ENCODE peak calls at places on chromosomes 11 and 22, in seven cellular contexts. One of them, this sample, is unnamed. For H3K36me3, the result is how much of the 10 kb centered on the place peaks cover.

GRCh38 chr22:48208894-48209293 is 1446.4 kb downstream of the TBC1D22A start:
- DNase-seq in mesenchymal stem cell: no peak
- DNase-seq in CD8-positive, alpha-beta T cell: no peak
- DNase-seq in NT2/D1: no peak
- DNase-seq in DND-41: no peak
- DNase-seq in effector memory CD4-positive, alpha-beta T cell: no peak
- DNase-seq in colonic mucosa: no peak
- DNase-seq in this sample: no peak

GRCh38 chr22:39303358-39303757 is 16.1 kb downstream of the RPL3 start:
- DNase-seq in DND-41: no peak
- DNase-seq in mesenchymal stem cell: no peak
- DNase-seq in NT2/D1: no peak
- DNase-seq in effector memory CD4-positive, alpha-beta T cell: no peak
- DNase-seq in CD8-positive, alpha-beta T cell: no peak
- DNase-seq in colonic mucosa: no peak
- DNase-seq in this sample: no peak

GRCh38 chr11:48012051-48012391 is 31.7 kb downstream of the PTPRJ start:
- DNase-seq in colonic mucosa: no peak
- DNase-seq in mesenchymal stem cell: no peak
- DNase-seq in CD8-positive, alpha-beta T cell: peak
- DNase-seq in DND-41: no peak
- DNase-seq in NT2/D1: no peak
- DNase-seq in effector memory CD4-positive, alpha-beta T cell: peak
- DNase-seq in this sample: no peak

GRCh38 chr11:3626250-3626960 is 15.4 kb downstream of the ART5 start:
- DNase-seq in effector memory CD4-positive, alpha-beta T cell: no peak
- DNase-seq in NT2/D1: no peak
- DNase-seq in CD8-positive, alpha-beta T cell: no peak
- DNase-seq in colonic mucosa: peak
- DNase-seq in mesenchymal stem cell: no peak
- DNase-seq in DND-41: no peak
- DNase-seq in this sample: no peak

GRCh38 chr11:67996622-67997459 is 7.1 kb downstream of the UNC93B1 start:
- DNase-seq in colonic mucosa: peak
- DNase-seq in effector memory CD4-positive, alpha-beta T cell: no peak
- DNase-seq in mesenchymal stem cell: peak
- DNase-seq in DND-41: peak
- DNase-seq in NT2/D1: peak
- DNase-seq in CD8-positive, alpha-beta T cell: no peak
- DNase-seq in this sample: peak

GRCh38 chr22:32876516-32876915 is 75.0 kb downstream of the TIMP3 start:
- DNase-seq in effector memory CD4-positive, alpha-beta T cell: no peak
- DNase-seq in DND-41: no peak
- DNase-seq in mesenchymal stem cell: no peak
- DNase-seq in NT2/D1: no peak
- DNase-seq in colonic mucosa: no peak
- DNase-seq in CD8-positive, alpha-beta T cell: no peak
- DNase-seq in this sample: no peak

GRCh38 chr22:31948002-31948401 is 3.7 kb downstream of the YWHAH start:
- DNase-seq in mesenchymal stem cell: no peak
- DNase-seq in CD8-positive, alpha-beta T cell: no peak
- DNase-seq in NT2/D1: no peak
- DNase-seq in DND-41: no peak
- DNase-seq in colonic mucosa: no peak
- DNase-seq in effector memory CD4-positive, alpha-beta T cell: no peak
- DNase-seq in this sample: no peak

GRCh38 chr11:95157824-95158223 is 68.2 kb downstream of the ENDOD1 start:
- DNase-seq in DND-41: no peak
- DNase-seq in CD8-positive, alpha-beta T cell: no peak
- DNase-seq in colonic mucosa: no peak
- DNase-seq in NT2/D1: no peak
- DNase-seq in effector memory CD4-positive, alpha-beta T cell: no peak
- DNase-seq in mesenchymal stem cell: no peak
- DNase-seq in this sample: no peak

GRCh38 chr11:92329137-92329536 is 104.5 kb downstream of the FAT3 start:
- DNase-seq in colonic mucosa: no peak
- DNase-seq in NT2/D1: no peak
- DNase-seq in mesenchymal stem cell: no peak
- DNase-seq in effector memory CD4-positive, alpha-beta T cell: no peak
- DNase-seq in DND-41: no peak
- DNase-seq in CD8-positive, alpha-beta T cell: no peak
- DNase-seq in this sample: no peak

GRCh38 chr11:35145249-35145648 is 6.3 kb downstream of the CD44 start:
- DNase-seq in effector memory CD4-positive, alpha-beta T cell: no peak
- DNase-seq in mesenchymal stem cell: peak
- DNase-seq in NT2/D1: no peak
- DNase-seq in DND-41: no peak
- DNase-seq in colonic mucosa: no peak
- DNase-seq in CD8-positive, alpha-beta T cell: no peak
- DNase-seq in this sample: peak

DNA sequence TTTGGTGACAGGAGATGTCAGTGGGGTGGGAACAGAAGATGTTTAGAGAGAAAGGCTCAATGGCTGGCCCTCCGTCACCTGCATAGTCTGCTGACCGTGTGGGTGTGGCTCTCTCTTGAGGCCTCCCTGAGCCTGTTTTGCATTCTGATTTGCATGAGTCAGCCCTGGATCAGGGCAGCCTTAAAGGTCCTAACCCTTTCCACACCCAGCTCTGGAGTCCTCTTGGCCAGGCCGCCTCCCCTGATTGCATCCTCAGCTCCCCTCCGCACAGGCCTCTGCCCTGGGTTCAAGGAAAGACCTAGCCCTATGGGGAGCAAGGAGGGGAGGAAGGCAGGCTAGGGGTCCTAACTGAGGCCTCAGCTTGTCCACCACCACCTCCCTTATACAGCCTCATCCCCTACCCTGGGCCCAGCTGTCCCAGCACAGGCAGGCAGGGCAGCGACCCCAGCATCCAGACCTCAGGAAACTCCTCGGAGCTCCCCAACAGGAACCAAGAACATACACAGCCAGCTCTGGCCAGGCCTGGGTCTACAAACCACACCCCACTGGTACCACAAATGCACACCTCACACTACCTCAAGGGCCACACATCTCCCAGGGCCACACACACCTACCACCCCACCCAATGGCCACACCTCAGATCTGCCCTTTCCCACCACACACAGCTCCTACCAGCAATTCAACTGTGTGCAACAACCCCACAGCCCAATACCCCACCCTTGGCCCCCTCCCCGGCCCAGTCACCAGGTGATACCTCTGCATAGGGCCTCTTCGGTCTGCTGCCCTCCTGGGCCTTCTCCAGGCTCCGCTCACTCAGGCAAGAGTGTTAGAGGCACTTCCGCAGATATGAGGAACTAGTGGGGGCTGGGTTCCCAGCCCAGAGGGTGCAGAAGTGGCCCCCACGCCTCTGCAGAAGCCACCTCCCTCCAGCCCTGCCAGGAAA is 13.7 kb downstream of the ARAP1 start:
- DNase-seq in mesenchymal stem cell: peak
- DNase-seq in CD8-positive, alpha-beta T cell: no peak
- DNase-seq in effector memory CD4-positive, alpha-beta T cell: no peak
- DNase-seq in NT2/D1: no peak
- DNase-seq in colonic mucosa: no peak
- DNase-seq in DND-41: no peak
- DNase-seq in this sample: peak
- H3K4me3 ChIP-seq in mesenchymal stem cell: no peak
- H3K4me3 ChIP-seq in CD8-positive, alpha-beta T cell: no peak
- H3K4me3 ChIP-seq in effector memory CD4-positive, alpha-beta T cell: no peak
- H3K4me3 ChIP-seq in NT2/D1: no peak
- H3K4me3 ChIP-seq in colonic mucosa: no peak
- H3K4me3 ChIP-seq in DND-41: no peak
- H3K4me3 ChIP-seq in this sample: no peak

DNA sequence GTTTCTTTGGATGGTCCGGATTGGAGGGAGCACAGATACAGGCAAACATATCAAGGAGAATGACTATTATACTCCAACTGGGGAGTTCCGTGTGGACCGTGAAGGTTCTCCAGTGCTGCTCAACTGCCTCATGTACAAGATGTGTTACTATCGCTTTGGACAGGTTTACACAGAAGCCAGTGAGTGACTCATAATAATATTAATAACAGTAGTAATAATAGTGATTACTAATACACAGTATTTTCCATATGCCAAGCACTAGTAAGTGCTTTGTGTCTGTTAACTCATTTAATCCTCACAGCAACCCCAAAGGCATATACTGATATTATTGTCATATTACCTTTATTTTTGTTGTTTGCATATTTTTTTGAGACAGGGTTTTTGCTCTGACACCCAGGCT is 6.6 kb upstream of the CHEK1 start:
- DNase-seq in NT2/D1: no peak
- DNase-seq in colonic mucosa: no peak
- DNase-seq in CD8-positive, alpha-beta T cell: no peak
- DNase-seq in DND-41: no peak
- DNase-seq in effector memory CD4-positive, alpha-beta T cell: no peak
- DNase-seq in mesenchymal stem cell: no peak
- DNase-seq in this sample: no peak
- H3K36me3 ChIP-seq in NT2/D1: half or more
- H3K36me3 ChIP-seq in colonic mucosa: under half
- H3K36me3 ChIP-seq in CD8-positive, alpha-beta T cell: under half
- H3K36me3 ChIP-seq in DND-41: half or more
- H3K36me3 ChIP-seq in effector memory CD4-positive, alpha-beta T cell: half or more
- H3K36me3 ChIP-seq in mesenchymal stem cell: under half
- H3K36me3 ChIP-seq in this sample: half or more

DNA sequence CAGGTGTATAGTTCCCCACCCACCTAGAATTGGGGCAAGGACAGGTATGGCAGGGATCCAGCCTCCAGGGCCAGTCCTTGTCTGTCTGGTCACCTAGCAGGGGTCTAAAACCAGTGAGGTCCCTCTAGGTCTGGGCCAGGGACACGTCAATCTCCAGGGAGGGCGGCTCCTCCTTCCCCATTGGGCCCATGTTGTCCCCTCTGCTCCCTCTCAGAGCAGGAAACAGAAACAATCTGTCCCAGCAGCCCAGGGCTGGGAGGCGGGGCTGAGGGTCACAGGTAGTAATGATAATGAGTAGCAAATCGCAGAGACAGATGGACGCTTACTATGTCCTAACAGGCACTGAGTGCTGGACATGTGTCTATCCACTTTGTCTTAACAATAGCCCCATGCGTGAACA is 22.8 kb upstream of the SYT7 start:
- DNase-seq in DND-41: no peak
- DNase-seq in colonic mucosa: no peak
- DNase-seq in effector memory CD4-positive, alpha-beta T cell: no peak
- DNase-seq in CD8-positive, alpha-beta T cell: no peak
- DNase-seq in mesenchymal stem cell: no peak
- DNase-seq in NT2/D1: no peak
- DNase-seq in this sample: no peak
- H3K4me3 ChIP-seq in DND-41: no peak
- H3K4me3 ChIP-seq in colonic mucosa: no peak
- H3K4me3 ChIP-seq in effector memory CD4-positive, alpha-beta T cell: no peak
- H3K4me3 ChIP-seq in CD8-positive, alpha-beta T cell: no peak
- H3K4me3 ChIP-seq in mesenchymal stem cell: no peak
- H3K4me3 ChIP-seq in NT2/D1: no peak
- H3K4me3 ChIP-seq in this sample: no peak

DNA sequence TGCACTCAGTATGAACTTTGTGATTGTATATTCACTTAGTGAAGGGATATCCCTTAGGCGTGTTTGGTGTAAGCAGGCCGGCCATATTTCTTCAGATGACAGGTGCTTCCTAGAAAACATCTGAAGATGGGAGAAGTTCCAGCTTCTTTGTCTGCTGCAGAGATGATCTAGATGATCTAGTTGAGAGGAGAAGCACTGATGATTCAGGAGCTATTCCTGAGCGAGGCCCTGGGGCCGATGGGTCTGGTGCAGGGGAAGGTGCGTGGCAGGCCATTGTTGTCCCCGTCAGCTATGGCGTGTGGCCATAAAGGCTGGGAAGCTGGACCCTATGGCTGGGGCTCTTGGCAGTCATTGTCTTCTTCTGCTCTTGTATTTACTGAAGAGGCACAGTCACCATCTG is 14.0 kb downstream of the FAM118A start:
- DNase-seq in DND-41: no peak
- DNase-seq in effector memory CD4-positive, alpha-beta T cell: no peak
- DNase-seq in NT2/D1: no peak
- DNase-seq in colonic mucosa: no peak
- DNase-seq in CD8-positive, alpha-beta T cell: no peak
- DNase-seq in mesenchymal stem cell: no peak
- DNase-seq in this sample: no peak
- H3K36me3 ChIP-seq in DND-41: under half
- H3K36me3 ChIP-seq in effector memory CD4-positive, alpha-beta T cell: under half
- H3K36me3 ChIP-seq in NT2/D1: under half
- H3K36me3 ChIP-seq in colonic mucosa: under half
- H3K36me3 ChIP-seq in CD8-positive, alpha-beta T cell: under half
- H3K36me3 ChIP-seq in mesenchymal stem cell: under half
- H3K36me3 ChIP-seq in this sample: under half

DNA sequence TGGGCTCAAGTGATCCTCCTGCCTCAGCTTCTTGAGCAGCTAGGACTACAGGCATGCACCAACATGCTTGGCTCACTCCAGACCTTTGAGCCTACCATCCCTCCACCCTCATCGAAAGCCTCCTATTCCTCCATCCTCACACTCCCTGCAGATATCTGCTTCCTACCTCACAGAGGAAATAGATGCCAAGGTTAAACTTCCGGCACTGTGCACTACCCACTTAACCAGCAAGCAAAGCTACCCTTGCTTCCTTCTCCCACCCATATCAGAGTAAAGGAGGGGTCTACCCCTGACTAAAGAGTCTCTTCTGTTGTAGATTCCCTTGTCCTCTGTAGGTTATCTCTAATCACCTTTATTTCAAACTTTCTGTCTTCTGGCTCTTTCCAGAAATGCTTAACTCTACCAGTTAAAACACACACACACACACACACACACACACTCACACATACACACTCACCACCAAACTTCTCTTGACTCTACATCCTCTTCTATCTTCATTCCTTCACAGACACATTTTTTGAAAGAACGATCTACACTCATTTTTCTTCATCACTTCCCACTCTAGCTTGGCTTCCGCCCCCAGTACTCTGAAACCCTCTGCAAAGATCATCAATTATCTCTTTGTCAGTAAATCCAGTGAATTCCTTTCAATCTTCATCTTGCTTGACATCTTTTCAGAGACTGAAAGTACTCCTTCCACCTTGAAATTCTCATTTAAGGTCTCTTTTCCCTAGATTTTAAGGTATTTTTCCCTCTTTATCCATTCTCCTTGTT is 10.9 kb upstream of the SIK2 start:
- DNase-seq in mesenchymal stem cell: no peak
- DNase-seq in DND-41: no peak
- DNase-seq in colonic mucosa: no peak
- DNase-seq in CD8-positive, alpha-beta T cell: no peak
- DNase-seq in effector memory CD4-positive, alpha-beta T cell: no peak
- DNase-seq in NT2/D1: no peak
- DNase-seq in this sample: no peak
- H3K4me3 ChIP-seq in mesenchymal stem cell: no peak
- H3K4me3 ChIP-seq in DND-41: no peak
- H3K4me3 ChIP-seq in colonic mucosa: no peak
- H3K4me3 ChIP-seq in CD8-positive, alpha-beta T cell: no peak
- H3K4me3 ChIP-seq in effector memory CD4-positive, alpha-beta T cell: no peak
- H3K4me3 ChIP-seq in NT2/D1: no peak
- H3K4me3 ChIP-seq in this sample: no peak

DNA sequence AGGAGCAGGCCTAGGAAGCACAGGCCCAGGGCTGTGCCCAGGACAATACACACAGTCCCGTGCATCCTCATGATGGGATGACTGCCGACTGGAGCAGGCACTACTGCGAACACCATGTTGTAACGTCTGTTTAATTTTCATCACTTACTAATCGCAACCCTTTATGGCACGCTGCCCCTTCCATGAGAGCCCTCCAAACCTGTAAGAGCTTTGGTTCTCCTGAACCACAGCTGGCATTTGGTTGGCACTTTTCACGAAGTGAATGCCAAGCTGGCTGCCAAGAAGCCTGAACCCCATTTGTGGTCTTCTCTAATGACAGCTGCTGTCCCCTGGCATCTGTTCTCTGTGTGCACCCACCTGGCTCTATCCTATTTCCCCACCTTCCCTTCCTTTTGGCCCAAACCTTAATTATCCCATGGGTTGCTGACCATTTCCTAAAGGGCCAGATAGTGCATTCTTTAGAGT is 36.5 kb downstream of the APOL1 start:
- DNase-seq in NT2/D1: no peak
- DNase-seq in DND-41: no peak
- DNase-seq in CD8-positive, alpha-beta T cell: no peak
- DNase-seq in colonic mucosa: no peak
- DNase-seq in effector memory CD4-positive, alpha-beta T cell: no peak
- DNase-seq in mesenchymal stem cell: no peak
- DNase-seq in this sample: no peak
- H3K36me3 ChIP-seq in NT2/D1: half or more
- H3K36me3 ChIP-seq in DND-41: half or more
- H3K36me3 ChIP-seq in CD8-positive, alpha-beta T cell: half or more
- H3K36me3 ChIP-seq in colonic mucosa: half or more
- H3K36me3 ChIP-seq in effector memory CD4-positive, alpha-beta T cell: half or more
- H3K36me3 ChIP-seq in mesenchymal stem cell: half or more
- H3K36me3 ChIP-seq in this sample: half or more